ENCODE peak calls at places on chromosomes 11 and 22, in five cellular contexts. Z, P, L, O and W are unnamed samples.

GRCh38 chr11:14751975-14752407 is 108.4 kb downstream of the PDE3B start:
- DNase-seq in Z (no peak), L (no peak), O (no peak), P (no peak), W (no peak)

GRCh38 chr11:73652046-73652730 is 5.8 kb downstream of the PLEKHB1 start:
- DNase-seq in L (no peak), P (peak; percentile 84), O (no peak), Z (peak; percentile 49), W (no peak)

GRCh38 chr22:24703101-24703500 is 71.4 kb downstream of the PIWIL3 start:
- DNase-seq in P (no peak), O (no peak), L (no peak), Z (peak; percentile 38), W (no peak)

GRCh38 chr11:59174664-59175033 is 2.7 kb downstream of the DTX4 start:
- DNase-seq in L (peak; percentile 91), P (no peak), Z (no peak), O (no peak), W (peak; percentile 30)

GRCh38 chr22:46727813-46728364 is 10.2 kb downstream of the CERK start:
- DNase-seq in P (no peak), O (no peak), L (no peak), Z (no peak), W (no peak)

GRCh38 chr11:59172345-59173079 is 580 bp downstream of the DTX4 start:
- DNase-seq in O (peak; percentile 66), L (peak; percentile 67), P (no peak), Z (peak; percentile 72), W (no peak)

GRCh38 chr11:116541460-116541859 is 231.3 kb downstream of the BUD13 start:
- DNase-seq in Z (no peak), L (no peak), P (no peak), O (no peak), W (no peak)

GRCh38 chr11:125625225-125625593 is 246 bp downstream of the CHEK1 start:
- DNase-seq in P (no peak), L (no peak), O (no peak), Z (no peak), W (no peak)

GRCh38 chr11:18329196-18329870 is 7.0 kb downstream of the GTF2H1 start:
- DNase-seq in L (no peak), O (no peak), Z (no peak), P (no peak), W (no peak)

GRCh38 chr22:17734197-17734596 is 40.1 kb downstream of the BID start:
- DNase-seq in P (no peak), L (no peak), Z (no peak), O (no peak), W (peak; percentile 61)

GRCh38 chr11:64742940-64743590 is 877 bp downstream of the RASGRP2 start:
- DNase-seq in Z (peak; percentile 94), O (peak; percentile 76), L (peak; percentile 30), P (no peak), W (peak; percentile 57)

GRCh38 chr11:128187829-128188228 is 399.5 kb downstream of the ETS1 start:
- DNase-seq in Z (no peak), O (no peak), P (no peak), L (no peak), W (no peak)

GRCh38 chr22:31122532-31123291 is at the start of gene INPP5J:
- DNase-seq in P (no peak), O (peak; percentile 54), Z (no peak), L (no peak), W (peak; percentile 67)

GRCh38 chr11:9092846-9093778 is 1.7 kb upstream of the SCUBE2 start:
- DNase-seq in L (no peak), P (no peak), Z (no peak), O (no peak), W (no peak)

GRCh38 chr22:37904572-37905533 is 1.2 kb upstream of the MICALL1 start:
- DNase-seq in L (peak; percentile 93), Z (peak; percentile 67), O (peak; percentile 58), P (no peak), W (peak; percentile 99)

GRCh38 chr11:69792611-69793010 is 17.5 kb upstream of the FGF4 start:
- DNase-seq in P (no peak), Z (no peak), L (no peak), O (no peak), W (no peak)

GRCh38 chr11:66607126-66607834 is 9.2 kb upstream of the RBM14 start:
- DNase-seq in P (no peak), Z (no peak), O (no peak), L (no peak), W (no peak)

GRCh38 chr11:68506908-68507307 is 46.4 kb downstream of the PPP6R3 start:
- DNase-seq in P (no peak), Z (no peak), L (no peak), O (no peak), W (no peak)

GRCh38 chr22:24894220-24894975 is 52.1 kb downstream of the LHFPL7 start:
- DNase-seq in O (no peak), Z (no peak), P (no peak), L (peak; percentile 31), W (peak; percentile 93)

GRCh38 chr11:63635762-63636465 is 21.7 kb upstream of the PLAAT3 start:
- DNase-seq in L (peak; percentile 69), Z (peak; percentile 85), P (peak; percentile 62), O (peak; percentile 67), W (peak; percentile 71)

GRCh38 chr11:119676461-119677020 is 52.5 kb downstream of the NECTIN1 start:
- DNase-seq in Z (no peak), P (no peak), L (no peak), O (no peak), W (peak; percentile 55)

GRCh38 chr11:133832096-133833081 is 12.9 kb downstream of the SPATA19 start:
- DNase-seq in P (no peak), Z (peak; percentile 40), O (no peak), L (peak; percentile 65), W (no peak)

GRCh38 chr11:23947883-23948282 is 549.0 kb upstream of the LUZP2 start:
- DNase-seq in Z (no peak), L (no peak), P (no peak), O (no peak), W (no peak)

GRCh38 chr11:95592455-95592854 is 197.1 kb downstream of the FAM76B start:
- DNase-seq in L (no peak), Z (peak; percentile 48), P (no peak), O (peak; percentile 37), W (peak; percentile 20)

GRCh38 chr11:3052109-3052479 is 5.1 kb downstream of the CARS1 start:
- DNase-seq in P (no peak), Z (no peak), L (no peak), O (no peak), W (no peak)

GRCh38 chr11:3049430-3050243 is 7.6 kb downstream of the CARS1 start:
- DNase-seq in L (peak; percentile 98), Z (no peak), P (no peak), O (no peak), W (peak; percentile 99)

GRCh38 chr11:3051435-3052108 is 5.7 kb downstream of the CARS1 start:
- DNase-seq in P (no peak), Z (no peak), L (no peak), O (no peak), W (no peak)

GRCh38 chr11:3052567-3052966 is 4.7 kb downstream of the CARS1 start:
- DNase-seq in L (no peak), P (no peak), Z (no peak), O (no peak), W (no peak)

GRCh38 chr11:3050386-3051325 is 6.6 kb downstream of the CARS1 start:
- DNase-seq in P (no peak), L (peak; percentile 89), O (no peak), Z (no peak), W (no peak)
- H2BK12ac ChIP-seq in P (no peak overlapping the region), L (no peak overlapping the region), O (no peak overlapping the region), Z (no peak overlapping the region), W (peak overlapping the region; percentile 84)

GRCh38 chr11:2950825-2951224 is 21.6 kb upstream of the PHLDA2 start:
- DNase-seq in P (no peak), L (no peak), O (no peak), Z (no peak), W (peak; percentile 59)

GRCh38 chr11:2947744-2948143 is 18.5 kb upstream of the PHLDA2 start:
- DNase-seq in Z (no peak), O (no peak), L (no peak), P (no peak), W (no peak)

GRCh38 chr11:2949920-2950319 is 20.7 kb upstream of the PHLDA2 start:
- DNase-seq in L (no peak), O (no peak), Z (no peak), P (no peak), W (no peak)

GRCh38 chr11:2954263-2954662 is 25.0 kb upstream of the PHLDA2 start:
- DNase-seq in Z (no peak), O (no peak), L (no peak), P (no peak), W (no peak)

GRCh38 chr11:2951235-2952110 is 22.3 kb upstream of the PHLDA2 start:
- DNase-seq in L (no peak), P (no peak), Z (no peak), O (no peak), W (peak; percentile 93)
- H2BK12ac ChIP-seq in L (no peak overlapping the region), P (no peak overlapping the region), Z (no peak overlapping the region), O (no peak overlapping the region), W (no peak overlapping the region)

GRCh38 chr11:85094795-85095194 is 532.3 kb downstream of the DLG2 start:
- DNase-seq in O (no peak), Z (no peak), P (no peak), L (no peak), W (no peak)
- H2BK12ac ChIP-seq in O (no peak overlapping the region), Z (no peak overlapping the region), P (no peak overlapping the region), L (no peak overlapping the region), W (no peak overlapping the region)

GRCh38 chr11:110514967-110515366 is 85.2 kb downstream of the FDX1 start:
- DNase-seq in O (no peak), P (no peak), Z (no peak), L (no peak), W (no peak)
- H2BK12ac ChIP-seq in O (no peak overlapping the region), P (no peak overlapping the region), Z (no peak overlapping the region), L (no peak overlapping the region), W (no peak overlapping the region)

DNA sequence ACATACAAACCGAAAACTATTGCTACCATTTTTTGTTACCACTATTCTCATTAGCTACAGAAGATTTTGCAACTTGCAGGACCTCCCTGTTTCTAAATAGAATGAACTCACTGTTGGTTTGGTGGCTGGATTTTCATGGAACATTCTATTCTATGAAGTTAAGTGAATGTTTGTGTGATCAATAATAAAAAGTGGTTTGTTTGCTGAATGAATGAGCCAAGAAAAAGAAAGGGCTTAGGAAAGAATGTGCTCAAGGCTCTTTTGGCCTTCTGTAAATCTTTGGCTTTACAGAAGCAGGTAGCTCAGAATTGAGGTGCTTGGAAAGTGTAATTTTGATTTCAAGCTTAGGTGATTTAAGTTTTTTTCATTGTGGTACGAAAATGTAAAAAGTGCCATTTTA is 5.9 kb upstream of the SCGB1D2 start:
- DNase-seq in Z (no peak), L (no peak), P (no peak), O (no peak), W (no peak)
- H2BK12ac ChIP-seq in Z (no peak overlapping the region), L (no peak overlapping the region), P (no peak overlapping the region), O (no peak overlapping the region), W (no peak overlapping the region)

DNA sequence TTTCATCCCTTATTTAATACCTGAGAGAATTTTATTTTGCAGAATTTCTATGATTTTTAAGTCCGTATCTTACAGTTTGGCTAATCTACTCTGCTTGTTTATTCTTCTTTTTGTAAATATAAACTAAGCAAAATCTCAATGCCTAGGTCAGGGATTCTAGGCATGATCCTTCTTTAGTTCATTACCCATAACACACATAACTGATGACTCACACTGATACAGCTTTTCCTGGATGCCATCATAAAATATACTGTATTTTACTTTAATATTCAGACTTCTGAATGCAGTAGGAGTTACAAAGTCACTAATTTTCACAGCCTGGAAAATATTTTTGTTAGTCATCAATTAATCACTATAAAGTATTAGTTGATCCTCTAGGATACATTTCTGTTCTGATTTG is 898.2 kb upstream of the RAG2 start:
- DNase-seq in Z (no peak), L (no peak), P (no peak), O (no peak), W (no peak)
- H2BK12ac ChIP-seq in Z (no peak overlapping the region), L (no peak overlapping the region), P (no peak overlapping the region), O (no peak overlapping the region), W (no peak overlapping the region)